ENCODE peak calls at places on chromosomes 12 and 14, in nine cellular contexts. P is tibial artery, T is heart right ventricle, G is HCT116, N is cardiac muscle cell, Q is hepatocyte, D is ovary, R is mucosa of descending colon, I is aorta. L is an unnamed sample.

GRCh38 chr14:20855652-20856291 is 35.4 kb upstream of the RNASE3 start:
- DNase-seq in T (no peak), G (peak; percentile 73), I (peak; percentile 58), R (no peak), Q (peak; percentile 89), N (peak; percentile 85), D (peak; percentile 26), P (no peak), L (peak; percentile 70)

GRCh38 chr14:51283402-51283825 is 43.4 kb downstream of the TMX1 start:
- DNase-seq in G (peak; percentile 36), P (no peak), I (no peak), N (peak; percentile 93), R (no peak), D (no peak), Q (peak; percentile 92), T (no peak), L (no peak)

GRCh38 chr12:113247123-113248045 is 26.1 kb downstream of the TPCN1 start:
- DNase-seq in N (no peak), G (no peak), D (no peak), P (no peak), R (no peak), Q (peak; percentile 45), T (peak; percentile 26), I (peak; percentile 75), L (no peak)

GRCh38 chr14:88005050-88005481 is at the start of gene GPR65:
- DNase-seq in G (no peak), T (no peak), R (no peak), D (no peak), Q (no peak), N (peak; percentile 61), I (no peak), P (no peak), L (no peak)

GRCh38 chr12:1662761-1663439 is 28.0 kb upstream of the ADIPOR2 start:
- DNase-seq in Q (peak; percentile 88), I (peak; percentile 61), R (peak; percentile 82), D (no peak), T (peak; percentile 40), G (peak; percentile 87), P (peak; percentile 70), N (peak; percentile 51), L (peak; percentile 80)

GRCh38 chr12:11661491-11662085 is 12.1 kb downstream of the ETV6 start:
- DNase-seq in R (no peak), T (no peak), D (no peak), G (no peak), I (no peak), Q (no peak), P (no peak), N (peak; percentile 38), L (no peak)

GRCh38 chr12:52359511-52360103 is 7.7 kb downstream of the KRT85 start:
- DNase-seq in N (no peak), P (peak; percentile 24), Q (no peak), I (no peak), T (no peak), R (no peak), G (no peak), D (no peak), L (no peak)

GRCh38 chr12:80045594-80045993 is 53.7 kb upstream of the OTOGL start:
- DNase-seq in D (no peak), I (no peak), N (peak; percentile 39), T (no peak), P (no peak), G (no peak), Q (no peak), R (no peak), L (no peak)

GRCh38 chr12:42957136-42957535 is 367.6 kb upstream of the PRICKLE1 start:
- DNase-seq in P (no peak), T (peak; percentile 16), Q (no peak), G (no peak), R (no peak), D (peak; percentile 29), N (peak; percentile 12), I (no peak), L (no peak)

GRCh38 chr12:82635263-82635662 is 51.4 kb upstream of the TMTC2 start:
- DNase-seq in N (no peak), Q (no peak), T (no peak), G (no peak), R (no peak), D (no peak), P (no peak), I (no peak), L (no peak)

GRCh38 chr12:129325566-129325965 is 472.3 kb downstream of the GLT1D1 start:
- DNase-seq in N (no peak), P (no peak), G (no peak), T (no peak), Q (no peak), I (no peak), R (no peak), D (no peak), L (no peak)

GRCh38 chr14:83101855-83102254 is 1568.2 kb upstream of the SEL1L start:
- DNase-seq in D (no peak), N (no peak), I (no peak), T (no peak), G (no peak), Q (no peak), R (no peak), P (no peak), L (no peak)

GRCh38 chr14:68696721-68697495 is 96.0 kb downstream of the ZFP36L1 start:
- DNase-seq in P (peak; percentile 3), D (no peak), Q (no peak), R (no peak), G (no peak), I (peak; percentile 37), T (no peak), N (no peak), L (no peak)

GRCh38 chr12:115763376-115763775 is 514.1 kb downstream of the MED13L start:
- DNase-seq in Q (peak; percentile 72), N (no peak), G (no peak), T (no peak), P (no peak), R (no peak), D (no peak), I (no peak), L (no peak)

GRCh38 chr12:89384050-89384749 is 31.9 kb upstream of the DUSP6 start:
- DNase-seq in R (no peak), Q (peak; percentile 56), P (no peak), T (peak; percentile 28), N (peak; percentile 96), G (no peak), D (peak; percentile 29), I (peak; percentile 54), L (peak; percentile 56)

GRCh38 chr12:30962047-30962446 is 35.5 kb downstream of the TSPAN11 start:
- DNase-seq in N (no peak), Q (no peak), I (no peak), D (no peak), R (no peak), T (no peak), P (no peak), G (no peak), L (no peak)

GRCh38 chr12:113534555-113534954 is 62.9 kb upstream of the LHX5 start:
- DNase-seq in T (no peak), N (no peak), R (no peak), P (no peak), Q (no peak), G (no peak), D (no peak), I (no peak), L (no peak)

GRCh38 chr12:110641512-110641911 is 27.6 kb downstream of the TCTN1 start:
- DNase-seq in I (no peak), N (peak; percentile 66), T (no peak), G (no peak), R (no peak), P (no peak), D (peak; percentile 60), Q (no peak), L (no peak)

GRCh38 chr12:106682594-106683234 is 91.8 kb upstream of the RIC8B start:
- DNase-seq in Q (no peak), G (peak; percentile 16), I (no peak), R (no peak), P (no peak), N (peak; percentile 75), D (no peak), T (no peak), L (no peak)
- H3K4me1 ChIP-seq in Q (no peaks in the 10 kb centered on the region), G (no peaks in the 10 kb centered on the region), I (no peaks in the 10 kb centered on the region), R (no peaks in the 10 kb centered on the region), P (no peaks in the 10 kb centered on the region), N (peaks cover 4% of the 10 kb centered on the region), D (no peaks in the 10 kb centered on the region), T (no peaks in the 10 kb centered on the region), L (no peaks in the 10 kb centered on the region)

GRCh38 chr14:81170829-81171195 is 49.9 kb downstream of the GTF2A1 start:
- DNase-seq in P (no peak), D (no peak), N (no peak), I (no peak), Q (no peak), G (no peak), T (no peak), R (no peak), L (no peak)
- H3K4me3 ChIP-seq in P (no peak overlapping the region), D (peak overlapping the region; percentile 49), N (peak overlapping the region; percentile 40), I (no peak overlapping the region), Q (no peak overlapping the region), G (peak overlapping the region; percentile 59), T (peak overlapping the region; percentile 78), R (no peak overlapping the region), L (peak overlapping the region; percentile 85)

DNA sequence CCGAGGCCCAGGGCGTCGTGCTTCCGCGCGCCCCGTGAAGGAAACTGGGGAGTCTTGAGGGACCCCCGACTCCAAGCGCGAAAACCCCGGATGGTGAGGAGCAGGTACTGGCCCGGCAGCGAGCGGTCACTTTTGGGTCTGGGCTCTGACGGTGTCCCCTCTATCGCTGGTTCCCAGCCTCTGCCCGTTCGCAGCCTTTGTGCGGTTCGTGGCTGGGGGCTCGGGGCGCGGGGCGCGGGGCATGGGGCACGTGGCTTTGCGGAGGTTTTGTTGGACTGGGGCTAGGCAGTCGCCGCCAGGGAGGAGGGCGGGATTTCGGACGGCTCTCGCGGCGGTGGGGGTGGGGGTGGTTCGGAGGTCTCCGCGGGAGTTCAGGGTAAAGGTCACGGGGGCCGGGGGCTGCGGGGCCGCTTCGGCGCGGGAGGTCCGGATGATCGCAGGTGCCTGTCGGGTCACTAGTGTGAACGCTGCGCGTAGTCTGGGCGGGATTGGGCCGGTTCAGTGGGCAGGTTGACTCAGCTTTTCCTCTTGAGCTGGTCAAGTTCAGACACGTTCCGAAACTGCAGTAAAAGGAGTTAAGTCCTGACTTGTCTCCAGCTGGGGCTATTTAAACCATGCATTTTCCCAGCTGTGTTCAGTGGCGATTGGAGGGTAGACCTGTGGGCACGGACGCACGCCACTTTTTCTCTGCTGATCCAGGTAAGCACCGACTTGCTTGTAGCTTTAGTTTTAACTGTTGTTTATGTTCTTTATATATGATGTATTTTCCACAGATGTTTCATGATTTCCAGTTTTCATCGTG is 612 bp downstream of the MDM2 start:
- DNase-seq in G (peak; percentile 87), Q (peak; percentile 92), T (peak; percentile 65), I (peak; percentile 90), P (peak; percentile 89), N (peak; percentile 91), D (peak; percentile 76), R (peak; percentile 89), L (peak; percentile 87)
- H3K4me1 ChIP-seq in G (peaks cover 31% of the 10 kb centered on the region), Q (peaks cover 12% of the 10 kb centered on the region), T (peaks cover 19% of the 10 kb centered on the region), I (no peaks in the 10 kb centered on the region), P (no peaks in the 10 kb centered on the region), N (peaks cover 6% of the 10 kb centered on the region), D (peaks cover 3% of the 10 kb centered on the region), R (peaks cover 32% of the 10 kb centered on the region), L (peaks cover 47% of the 10 kb centered on the region)

DNA sequence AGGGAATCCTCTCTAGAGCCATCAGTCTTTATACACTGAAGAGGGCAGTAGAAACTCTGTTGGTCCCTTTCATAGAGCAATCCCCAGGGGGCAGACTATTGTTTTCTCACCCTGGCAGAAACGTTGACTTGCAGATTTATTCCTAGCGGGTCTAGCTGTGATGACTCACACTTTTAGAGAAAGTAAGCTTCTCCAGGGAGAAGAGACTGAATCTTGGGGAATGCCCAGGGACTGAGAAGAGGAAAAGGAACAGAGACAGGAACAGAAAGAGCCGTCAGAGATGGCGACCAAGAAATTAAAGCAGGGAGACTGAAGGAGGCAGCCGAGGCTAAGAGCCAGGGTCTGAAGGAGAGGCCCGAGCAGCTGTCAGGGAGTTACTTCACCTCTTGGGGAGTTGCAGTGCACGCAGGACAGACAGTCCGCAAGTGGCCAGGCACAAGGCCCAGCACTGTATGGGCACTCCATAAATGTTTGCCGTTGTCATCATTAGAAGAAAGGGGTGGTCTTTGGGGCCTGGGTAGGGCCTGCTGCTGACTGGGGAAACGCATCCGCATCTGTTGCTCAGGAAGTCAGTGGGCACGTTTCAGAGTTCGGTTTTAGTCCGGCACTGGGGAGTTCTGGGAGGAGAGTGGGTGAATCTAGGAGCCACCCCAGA is 13.0 kb downstream of the PLEKHG6 start:
- DNase-seq in P (no peak), R (no peak), T (no peak), I (peak; percentile 64), Q (peak; percentile 86), D (no peak), N (peak; percentile 96), G (peak; percentile 70), L (no peak)
- H3K4me3 ChIP-seq in P (no peak overlapping the region), R (no peak overlapping the region), T (peak overlapping the region; percentile 30), I (no peak overlapping the region), Q (no peak overlapping the region), D (no peak overlapping the region), N (no peak overlapping the region), G (no peak overlapping the region), L (peak overlapping the region; percentile 26)